ENCODE peak calls at places on chromosomes 13 and 19, in five cellular contexts. Q is GM20000, X is NCI-H1092 treated with DMSO at 0.1 percent for 48 hours, F is GM12864, M is RCC 7860. A is an unnamed sample.

GRCh38 chr19:29543381-29543780 is 17.6 kb downstream of the VSTM2B start:
- DNase-seq in M (no peak), F (no peak), Q (no peak), X (no peak), A (no peak)

GRCh38 chr13:35961461-35962220 is 169.5 kb downstream of the DCLK1 start:
- DNase-seq in M (no peak), X (no peak), Q (no peak), F (no peak), A (no peak)

GRCh38 chr19:15905026-15905425 is 7.2 kb upstream of the CYP4F2 start:
- DNase-seq in X (no peak), M (no peak), F (no peak), Q (no peak), A (no peak)

GRCh38 chr13:114161644-114162532 is 17.2 kb upstream of the CFAP97D2 start:
- DNase-seq in F (no peak), X (peak), Q (peak), M (no peak), A (no peak)

GRCh38 chr13:33649212-33649917 is 168.6 kb upstream of the RFC3 start:
- DNase-seq in X (peak), M (no peak), Q (no peak), F (no peak), A (no peak)

GRCh38 chr13:75299913-75300862 is 181.8 kb downstream of the TBC1D4 start:
- DNase-seq in Q (no peak), X (no peak), M (no peak), F (peak), A (peak)

GRCh38 chr19:21474671-21475181 is 30.7 kb upstream of the ZNF429 start:
- DNase-seq in X (no peak), F (peak), M (no peak), Q (peak), A (no peak)

GRCh38 chr13:75136151-75136550 is 345.8 kb downstream of the TBC1D4 start:
- DNase-seq in X (no peak), F (no peak), M (no peak), Q (no peak), A (no peak)

GRCh38 chr19:54154603-54155345 is 4.7 kb downstream of the LENG1 start:
- DNase-seq in Q (no peak), M (no peak), X (no peak), F (no peak), A (no peak)

GRCh38 chr19:13668964-13669363 is 95.4 kb upstream of the MRI1 start:
- DNase-seq in Q (no peak), X (no peak), M (no peak), F (no peak), A (no peak)

GRCh38 chr13:76886292-76887061 is at the start of gene KCTD12:
- DNase-seq in Q (peak), X (peak), M (peak), F (peak), A (no peak)

GRCh38 chr19:28595722-28596121 is 617.2 kb downstream of the UQCRFS1 start:
- DNase-seq in F (no peak), X (no peak), M (no peak), Q (no peak), A (no peak)

GRCh38 chr13:80972857-80973478 is 632.0 kb upstream of the SPRY2 start:
- DNase-seq in X (no peak), M (no peak), F (no peak), Q (no peak), A (no peak)

GRCh38 chr13:23432589-23432988 is 913 bp downstream of the SACS start:
- DNase-seq in Q (no peak), F (no peak), M (no peak), X (no peak), A (no peak)

GRCh38 chr13:54433511-54434206 is 1405.0 kb downstream of the OLFM4 start:
- DNase-seq in X (peak), F (no peak), M (no peak), Q (no peak), A (no peak)

GRCh38 chr13:44989941-44990340 is 603 bp downstream of the GPALPP1 start:
- DNase-seq in X (no peak), F (no peak), Q (no peak), M (no peak), A (no peak)

GRCh38 chr13:99605417-99606321 is 104.4 kb downstream of the TM9SF2 start:
- DNase-seq in M (peak), X (peak), F (peak), Q (peak), A (no peak)

GRCh38 chr13:80558074-80558473 is 217.1 kb upstream of the SPRY2 start:
- DNase-seq in M (no peak), X (no peak), Q (no peak), F (no peak), A (no peak)